ENCODE peak calls at places on chromosomes 5 and 9, in four cellular contexts. C is mesendoderm, E is IMR-90, F is H9. P is an unnamed sample.

GRCh38 chr5:158802941-158803341 is 296.8 kb downstream of the EBF1 start:
- DNase-seq in C (no peak), E (peak), F (no peak), P (no peak)

GRCh38 chr9:136944094-136944518 is 432 bp downstream of the FBXW5 start:
- DNase-seq in C (peak), E (peak), F (no peak), P (no peak)

GRCh38 chr9:36798350-36799065 is 225.8 kb downstream of the MELK start:
- DNase-seq in C (peak), E (no peak), F (no peak), P (no peak)

GRCh38 chr9:34493972-34494535 is 28.7 kb downstream of the ENHO start:
- DNase-seq in C (peak), E (peak), F (peak), P (no peak)

GRCh38 chr5:21711854-21712752 is 1141.0 kb downstream of the CDH12 start:
- DNase-seq in C (peak), E (peak), F (no peak), P (no peak)

GRCh38 chr9:134393582-134394280 is 67.5 kb downstream of the RXRA start:
- DNase-seq in C (no peak), E (no peak), F (no peak), P (no peak)

GRCh38 chr5:31530541-31531265 is 1.2 kb downstream of the DROSHA start:
- DNase-seq in C (no peak), E (no peak), F (no peak), P (no peak)

GRCh38 chr5:90279091-90279490 is 130.5 kb downstream of the CETN3 start:
- DNase-seq in C (peak), E (no peak), F (no peak), P (no peak)

GRCh38 chr9:123304340-123304691 is 35.9 kb upstream of the STRBP start:
- DNase-seq in C (no peak), E (no peak), F (no peak), P (no peak)

GRCh38 chr5:148970228-148970627 is 92.6 kb downstream of the SH3TC2 start:
- DNase-seq in C (peak), E (no peak), F (peak), P (no peak)

GRCh38 chr9:115615821-115616665 is 498.1 kb upstream of the TNC start:
- DNase-seq in C (peak), E (peak), F (no peak), P (no peak)

GRCh38 chr5:111537153-111538024 is 25.1 kb upstream of the STARD4 start:
- DNase-seq in C (no peak), E (peak), F (no peak), P (no peak)

GRCh38 chr9:88742483-88742882 is 207.5 kb downstream of the NXNL2 start:
- DNase-seq in C (no peak), E (peak), F (no peak), P (no peak)

GRCh38 chr5:39755986-39756385 is 331.2 kb upstream of the DAB2 start:
- DNase-seq in C (peak), E (peak), F (no peak), P (no peak)

GRCh38 chr9:134889386-134890214 is 9.0 kb downstream of the FCN2 start:
- DNase-seq in C (no peak), E (no peak), F (no peak), P (no peak)

GRCh38 chr5:37637165-37637845 is 202.5 kb downstream of the GDNF start:
- DNase-seq in C (no peak), E (peak), F (no peak), P (no peak)

GRCh38 chr5:176188506-176189193 is 49.6 kb upstream of the SIMC1 start:
- DNase-seq in C (no peak), E (no peak), F (no peak), P (no peak)

GRCh38 chr9:1978941-1979340 is 36.2 kb upstream of the SMARCA2 start:
- DNase-seq in C (no peak), E (peak), F (no peak), P (no peak)

GRCh38 chr5:1097381-1097893 is 14.4 kb downstream of the SLC12A7 start:
- DNase-seq in C (no peak), E (no peak), F (no peak), P (no peak)

GRCh38 chr9:112176410-112177010 is 1.4 kb upstream of the SUSD1 start:
- DNase-seq in C (no peak), E (no peak), F (no peak), P (no peak)

GRCh38 chr9:133274236-133275104 is 531 bp downstream of the ABO start:
- DNase-seq in C (no peak), E (no peak), F (no peak), P (no peak)

GRCh38 chr5:104513194-104513602 is 950.6 kb upstream of the NUDT12 start:
- DNase-seq in C (peak), E (peak), F (no peak), P (no peak)

GRCh38 chr5:124702442-124703024 is 43.9 kb downstream of the ZNF608 start:
- DNase-seq in C (no peak), E (no peak), F (no peak), P (no peak)

GRCh38 chr5:156312897-156313680 is 13.9 kb upstream of the SGCD start:
- DNase-seq in C (no peak), E (no peak), F (no peak), P (no peak)

GRCh38 chr5:1763548-1763911 is 36.1 kb downstream of the MRPL36 start:
- DNase-seq in C (peak), E (peak), F (peak), P (peak)

GRCh38 chr9:3916984-3917383 is 382.9 kb downstream of the GLIS3 start:
- DNase-seq in C (no peak), E (peak), F (no peak), P (no peak)

GRCh38 chr5:58455495-58455894 is 4.4 kb downstream of the PLK2 start:
- DNase-seq in C (no peak), E (no peak), F (no peak), P (no peak)

GRCh38 chr5:168286386-168286785 is 5.1 kb upstream of the WWC1 start:
- DNase-seq in C (peak), E (no peak), F (peak), P (peak)

GRCh38 chr9:133608382-133608781 is 807 bp downstream of the FAM163B start:
- DNase-seq in C (no peak), E (no peak), F (no peak), P (no peak)

GRCh38 chr9:133353548-133353947 is 2.7 kb downstream of the SURF1 start:
- DNase-seq in C (no peak), E (no peak), F (no peak), P (no peak)

GRCh38 chr5:159582756-159583523 is 252.7 kb upstream of the IL12B start:
- DNase-seq in C (no peak), E (peak), F (no peak), P (no peak)

GRCh38 chr5:97142521-97143254 is at the start of gene LIX1:
- DNase-seq in C (peak), E (peak), F (peak), P (peak)

GRCh38 chr5:132267931-132268501 is 10.5 kb downstream of the PDLIM4 start:
- DNase-seq in C (no peak), E (no peak), F (peak), P (no peak)

GRCh38 chr5:52685621-52686370 is 101.9 kb upstream of the ITGA1 start:
- DNase-seq in C (no peak), E (no peak), F (no peak), P (no peak)

GRCh38 chr5:1838013-1838412 is 36.8 kb downstream of the NDUFS6 start:
- DNase-seq in C (no peak), E (no peak), F (no peak), P (no peak)

DNA sequence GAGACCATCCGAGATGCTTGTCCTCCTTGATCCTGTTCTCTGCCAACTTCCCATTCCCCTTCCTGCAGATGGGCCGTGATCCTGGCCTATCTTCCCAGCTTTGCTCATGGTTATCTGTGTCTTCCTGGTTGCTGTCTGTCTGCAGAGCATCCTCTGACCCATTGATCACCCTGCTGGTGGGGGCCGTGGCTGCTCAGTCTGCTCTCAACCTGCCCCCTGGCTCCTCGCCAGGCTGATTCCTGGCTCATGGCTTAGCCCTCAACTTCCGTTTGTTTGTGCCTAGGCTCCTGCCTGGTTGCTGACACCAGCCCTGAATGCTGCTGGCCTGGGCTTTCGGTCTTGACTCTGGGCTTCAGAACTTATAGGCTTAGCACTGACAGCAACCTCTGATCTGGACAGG is 67.1 kb upstream of the SMIM15 start:
- DNase-seq in C (peak), E (no peak), F (peak), P (no peak)
- H4K5ac ChIP-seq in C (no peak), E (no peak), F (no peak), P (no peak)

GRCh38 chr5:5063533-5063953 is 76.6 kb upstream of the ADAMTS16 start:
- DNase-seq in C (peak), E (no peak), F (peak), P (no peak)
- H4K5ac ChIP-seq in C (no peak), E (no peak), F (no peak), P (no peak)

DNA sequence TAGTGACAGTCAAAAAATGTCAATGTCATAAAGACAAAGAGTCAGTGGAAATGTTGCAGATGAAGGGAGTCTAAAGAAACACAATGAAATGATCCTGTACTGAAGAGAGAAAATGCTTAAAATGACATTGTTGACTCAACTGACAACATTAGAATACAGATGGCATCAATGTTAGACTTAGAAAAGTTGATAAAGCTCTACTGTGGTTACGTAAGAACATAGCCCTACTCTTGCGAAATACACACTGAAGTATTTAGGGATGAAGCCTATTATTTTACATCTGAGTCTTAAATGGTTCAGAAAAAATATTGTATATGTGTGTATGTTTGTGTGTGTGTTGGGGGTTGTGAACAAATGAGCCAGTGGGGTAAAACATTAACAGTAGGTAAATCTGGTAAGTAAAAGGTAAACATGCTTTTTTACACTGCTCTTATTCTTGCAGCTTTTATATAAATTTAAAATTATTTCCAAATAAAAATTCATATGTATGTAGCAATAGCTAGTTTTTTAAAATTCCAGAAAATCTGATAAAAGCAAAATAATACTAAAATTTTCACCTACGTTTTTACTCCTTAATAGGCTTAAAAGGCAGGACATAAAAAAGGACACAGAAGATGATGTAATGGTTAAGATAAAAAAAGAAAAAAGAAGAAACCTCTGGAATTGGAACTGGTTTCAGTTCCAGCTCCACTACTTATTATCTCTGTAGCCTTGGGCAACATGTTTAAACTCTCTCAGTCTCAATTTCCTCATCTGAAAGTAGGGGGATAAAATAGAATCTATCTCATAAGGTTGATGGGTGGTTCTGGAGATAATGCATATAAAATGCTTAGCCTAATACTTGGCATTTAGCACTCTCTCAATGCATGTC is 44.2 kb downstream of the GARNL3 start:
- DNase-seq in C (no peak), E (peak), F (no peak), P (no peak)
- H4K5ac ChIP-seq in C (no peak), E (no peak), F (no peak), P (no peak)

GRCh38 chr5:55892479-55892878 is 41.3 kb downstream of the IL31RA start:
- DNase-seq in C (no peak), E (no peak), F (no peak), P (no peak)
- H4K5ac ChIP-seq in C (no peak), E (no peak), F (no peak), P (no peak)

GRCh38 chr5:128154943-128155342 is 71.4 kb downstream of the SLC12A2 start:
- DNase-seq in C (no peak), E (peak), F (no peak), P (no peak)
- H4K5ac ChIP-seq in C (no peak), E (no peak), F (no peak), P (no peak)

DNA sequence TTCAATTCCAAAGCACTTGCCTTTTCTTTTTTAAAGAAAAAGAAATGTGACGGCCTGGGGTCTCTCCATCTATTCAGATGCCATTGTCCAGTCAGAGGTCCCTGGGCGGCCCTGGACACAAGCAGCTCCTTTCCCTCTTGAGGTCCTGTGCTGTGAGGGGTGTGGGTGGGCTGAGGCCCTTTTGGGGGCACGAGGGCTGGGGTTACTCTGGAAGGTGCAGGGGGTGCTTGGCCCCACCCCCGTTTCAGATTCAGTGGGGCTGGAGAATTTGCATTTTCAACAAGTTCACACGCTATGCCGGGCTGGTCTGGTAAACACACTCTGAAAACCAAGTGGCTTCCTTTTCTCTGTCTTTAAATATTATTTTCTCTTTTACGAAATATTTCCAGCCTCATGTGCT is 91.4 kb upstream of the PHYKPL start:
- DNase-seq in C (no peak), E (no peak), F (no peak), P (no peak)
- H4K5ac ChIP-seq in C (no peak), E (no peak), F (no peak), P (no peak)

GRCh38 chr5:78273436-78273835 is 21.1 kb downstream of the AP3B1 start:
- DNase-seq in C (no peak), E (no peak), F (no peak), P (no peak)

GRCh38 chr5:78269088-78269703 is 25.3 kb downstream of the AP3B1 start:
- DNase-seq in C (no peak), E (peak), F (no peak), P (no peak)

GRCh38 chr5:78274540-78275197 is 19.8 kb downstream of the AP3B1 start:
- DNase-seq in C (no peak), E (no peak), F (no peak), P (no peak)

GRCh38 chr5:78268361-78268760 is 26.1 kb downstream of the AP3B1 start:
- DNase-seq in C (no peak), E (no peak), F (no peak), P (no peak)

DNA sequence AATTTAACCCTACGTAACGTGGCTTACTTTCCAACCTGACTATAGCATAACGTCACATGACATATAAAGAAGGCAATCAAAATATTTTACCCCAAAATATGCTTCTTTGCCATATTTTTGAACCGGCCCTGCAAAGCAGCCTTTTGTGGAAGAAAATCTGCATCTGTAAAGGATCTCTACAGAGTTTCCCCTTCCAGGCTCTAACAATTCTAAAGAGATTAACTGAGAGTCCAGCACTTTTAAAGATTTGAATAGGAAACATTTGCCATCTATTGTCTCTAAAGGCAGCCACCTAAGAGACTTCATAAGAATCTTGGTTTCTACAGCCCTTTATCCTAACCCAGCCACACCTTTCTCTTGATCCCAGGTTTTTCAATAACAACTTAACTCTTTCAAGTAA is 22.7 kb downstream of the AP3B1 start:
- DNase-seq in C (no peak), E (no peak), F (no peak), P (no peak)
- H4K5ac ChIP-seq in C (no peak), E (no peak), F (no peak), P (no peak)

GRCh38 chr9:120757268-120757900 is 35.8 kb downstream of the FBXW2 start:
- DNase-seq in C (no peak), E (no peak), F (no peak), P (no peak)
- H4K5ac ChIP-seq in C (no peak), E (no peak), F (no peak), P (no peak)

DNA sequence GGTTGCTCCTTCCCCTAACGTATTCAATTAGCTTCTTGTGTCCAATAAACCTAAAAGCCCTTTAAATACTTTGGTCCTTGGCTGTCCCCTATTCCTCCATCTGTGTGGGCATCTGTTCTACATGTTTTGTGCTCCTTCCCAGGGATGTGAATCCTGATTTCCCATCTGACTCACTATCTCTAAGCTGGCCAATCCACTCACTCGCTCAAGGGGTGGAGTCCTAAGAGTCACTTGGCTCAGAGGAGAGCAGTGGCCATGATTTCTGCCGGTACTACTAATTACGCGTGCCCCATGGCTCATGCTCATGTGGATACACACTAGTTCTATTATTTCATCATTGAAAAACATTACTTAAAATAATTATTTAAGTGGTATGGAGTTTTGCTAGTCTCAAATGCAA is 89.6 kb downstream of the TAF11L14 start:
- DNase-seq in C (no peak), E (no peak), F (no peak), P (no peak)
- H4K5ac ChIP-seq in C (no peak), E (no peak), F (no peak), P (no peak)

DNA sequence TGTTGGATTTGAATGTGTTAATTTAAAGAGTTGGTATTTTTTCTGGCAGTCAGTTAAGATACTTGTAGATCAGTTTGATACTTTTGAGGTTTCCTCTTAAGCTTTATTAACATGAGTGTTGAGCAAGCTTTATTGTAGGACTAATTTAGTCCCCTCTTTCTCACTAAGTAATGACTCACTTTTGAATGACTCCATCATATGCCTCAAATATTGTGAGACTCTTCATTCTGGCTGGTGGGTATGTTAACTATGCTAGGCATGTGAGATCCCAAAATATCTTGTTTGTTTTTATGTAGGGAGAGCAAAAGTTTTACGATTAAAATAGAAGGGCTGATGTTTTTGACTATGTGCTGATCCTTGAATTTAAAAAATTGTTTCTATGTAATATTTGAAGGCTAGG is 355.7 kb downstream of the IZUMO3 start:
- DNase-seq in C (peak), E (no peak), F (no peak), P (no peak)
- H4K5ac ChIP-seq in C (no peak), E (no peak), F (no peak), P (no peak)